ENCODE peak calls at places on chromosomes 11 and 22, in ten cellular contexts. F is glutamatergic neuron; Y is stimulated activated CD4-positive, alpha-beta T cell treated with anti-CD3 and anti-CD28 coated beads, TNF-alpha, amount 100 ng/mL, for 1 hour; G is left cardiac atrium; P is effector CD4-positive, alpha-beta T cell; Z is EL; M is fibroblast of the conjunctiva; R is IMR-90; H is T-helper 17 cell; E is LoVo. B is an unnamed sample.

GRCh38 chr11:93054881-93055280 is 85.4 kb downstream of the MTNR1B start:
- DNase-seq in R (peak; percentile 99), H (no peak), Z (peak; percentile 96), M (peak; percentile 94), F (no peak), Y (no peak), G (no peak), E (peak; percentile 72), P (no peak), B (no peak)

GRCh38 chr11:433641-434040 is 8.2 kb downstream of the ANO9 start:
- DNase-seq in M (no peak), Y (no peak), E (no peak), F (no peak), P (no peak), G (peak; percentile 11), R (no peak), Z (no peak), H (no peak), B (no peak)

GRCh38 chr11:128720522-128720985 is 26.7 kb downstream of the FLI1 start:
- DNase-seq in H (no peak), F (no peak), Z (no peak), R (no peak), Y (no peak), M (no peak), P (no peak), E (no peak), G (no peak), B (no peak)

GRCh38 chr22:28911777-28912669 is 28.7 kb downstream of the ZNRF3 start:
- DNase-seq in Y (no peak), P (no peak), H (no peak), M (no peak), F (no peak), R (peak; percentile 65), E (peak; percentile 62), G (no peak), Z (peak; percentile 15), B (no peak)

GRCh38 chr11:13126430-13126829 is 117.3 kb downstream of the RASSF10 start:
- DNase-seq in H (no peak), F (no peak), Y (no peak), G (no peak), Z (no peak), E (peak; percentile 54), P (no peak), M (no peak), R (peak; percentile 98), B (no peak)

GRCh38 chr11:47177229-47177845 is 658 bp upstream of the ARFGAP2 start:
- DNase-seq in H (peak; percentile 40), Z (peak; percentile 83), Y (peak; percentile 54), G (peak; percentile 62), E (peak; percentile 74), R (peak; percentile 74), F (no peak), M (peak; percentile 72), P (peak; percentile 65), B (peak; percentile 71)

GRCh38 chr11:19428206-19429001 is 187.7 kb upstream of the E2F8 start:
- DNase-seq in P (no peak), E (no peak), G (no peak), R (peak; percentile 34), H (no peak), F (no peak), Y (no peak), M (no peak), Z (no peak), B (no peak)

GRCh38 chr11:61495801-61496601 is 12.5 kb upstream of the LRRC10B start:
- DNase-seq in F (peak; percentile 81), P (no peak), E (no peak), M (no peak), Z (no peak), Y (no peak), R (peak; percentile 61), G (no peak), H (no peak), B (no peak)

GRCh38 chr22:19241593-19241906 is 50.0 kb downstream of the CLTCL1 start:
- DNase-seq in H (no peak), E (no peak), P (no peak), R (no peak), Z (no peak), Y (no peak), F (no peak), M (no peak), G (no peak), B (no peak)

GRCh38 chr11:70220920-70221319 is 17.8 kb downstream of the FADD start:
- DNase-seq in H (no peak), Y (no peak), P (no peak), Z (peak; percentile 64), E (no peak), F (no peak), G (no peak), R (peak; percentile 35), M (no peak), B (no peak)

GRCh38 chr22:49967333-49968241 is 7.0 kb downstream of the PIM3 start:
- DNase-seq in H (no peak), P (no peak), Z (no peak), F (peak; percentile 76), M (no peak), G (peak; percentile 61), E (no peak), R (no peak), Y (no peak), B (no peak)

GRCh38 chr11:100719362-100719761 is 32.3 kb downstream of the ARHGAP42 start:
- DNase-seq in R (peak; percentile 42), E (no peak), Y (no peak), H (no peak), G (no peak), M (peak; percentile 40), Z (no peak), F (peak; percentile 61), P (no peak), B (no peak)

GRCh38 chr22:45475876-45476514 is 26.7 kb upstream of the FBLN1 start:
- DNase-seq in M (no peak), Y (no peak), P (no peak), R (no peak), E (no peak), Z (no peak), G (no peak), F (no peak), H (no peak), B (no peak)

GRCh38 chr22:45242778-45243191 is 2.1 kb upstream of the KIAA0930 start:
- DNase-seq in Y (no peak), R (no peak), Z (no peak), P (no peak), F (no peak), H (no peak), G (no peak), M (no peak), E (no peak), B (no peak)

GRCh38 chr22:36211237-36211881 is 9.8 kb upstream of the APOL4 start:
- DNase-seq in M (no peak), R (peak; percentile 56), P (no peak), Z (peak; percentile 41), Y (no peak), E (no peak), H (no peak), F (no peak), G (no peak), B (no peak)

GRCh38 chr22:40265783-40266182 is 80.5 kb upstream of the ADSL start:
- DNase-seq in P (no peak), G (no peak), F (no peak), M (no peak), H (no peak), Y (no peak), R (no peak), E (no peak), Z (peak; percentile 16), B (no peak)

GRCh38 chr22:28051787-28052356 is 132.8 kb upstream of the PITPNB start:
- DNase-seq in R (peak; percentile 61), H (no peak), Z (peak; percentile 68), E (peak; percentile 47), Y (no peak), G (peak; percentile 73), M (peak; percentile 32), F (peak; percentile 89), P (no peak), B (no peak)

GRCh38 chr22:47051435-47052175 is 289.2 kb downstream of the TBC1D22A start:
- DNase-seq in Z (no peak), Y (no peak), R (no peak), M (no peak), G (no peak), P (no peak), H (no peak), F (no peak), E (no peak), B (no peak)

GRCh38 chr11:45089845-45090499 is 56.5 kb upstream of the PRDM11 start:
- DNase-seq in E (no peak), P (no peak), Z (peak; percentile 52), Y (no peak), F (no peak), G (no peak), M (peak; percentile 59), R (peak; percentile 37), H (no peak), B (no peak)

GRCh38 chr22:44888491-44888941 is 121.3 kb downstream of the PHF21B start:
- DNase-seq in Y (no peak), F (no peak), M (no peak), G (no peak), R (no peak), P (no peak), Z (no peak), H (no peak), E (no peak), B (no peak)

GRCh38 chr11:72856551-72857342 is 42.5 kb downstream of the ATG16L2 start:
- DNase-seq in Z (no peak), Y (no peak), P (no peak), G (no peak), E (no peak), M (peak; percentile 27), R (no peak), F (no peak), H (no peak), B (no peak)

GRCh38 chr22:41541484-41541883 is 2.8 kb downstream of the POLR3H start:
- DNase-seq in Z (no peak), G (no peak), E (no peak), H (no peak), P (no peak), M (no peak), R (no peak), F (no peak), Y (no peak), B (no peak)

B was measured in GM12878.